ENCODE peak calls at places on chromosomes 16 and 17, in seven cellular contexts. T is astrocyte of the cerebellum, X is NCI-H2029, S is sciatic nerve, E is AG04450, W is fibroblast of the aortic adventitia, P is upper lobe of right lung. L is an unnamed sample.

GRCh38 chr17:63997341-63998048 is 656 bp upstream of the PRR29 start:
- DNase-seq in T (no peak), X (no peak), S (peak), E (no peak), W (no peak), P (peak), L (no peak)

GRCh38 chr17:63675231-63675606 is 24.7 kb downstream of the LIMD2 start:
- DNase-seq in T (no peak), X (no peak), S (no peak), E (no peak), W (peak), P (no peak), L (peak)

GRCh38 chr16:26665166-26665939 is 401.4 kb upstream of the C16orf82 start:
- DNase-seq in T (no peak), X (peak), S (no peak), E (no peak), W (no peak), P (no peak), L (no peak)

GRCh38 chr16:80158766-80159165 is 382.0 kb upstream of the DYNLRB2 start:
- DNase-seq in T (no peak), X (no peak), S (no peak), E (peak), W (peak), P (no peak), L (peak)

GRCh38 chr17:3966720-3967363 is 2.6 kb upstream of the ATP2A3 start:
- DNase-seq in T (no peak), X (no peak), S (no peak), E (no peak), W (no peak), P (no peak), L (no peak)

GRCh38 chr16:1441391-1441829 is 2.9 kb downstream of the CCDC154 start:
- DNase-seq in T (no peak), X (no peak), S (no peak), E (no peak), W (no peak), P (no peak), L (no peak)

GRCh38 chr17:79072544-79072943 is 2.1 kb upstream of the ENGASE start:
- DNase-seq in T (no peak), X (no peak), S (no peak), E (no peak), W (no peak), P (peak), L (no peak)

GRCh38 chr17:68682913-68683312 is 81.7 kb upstream of the FAM20A start:
- DNase-seq in T (no peak), X (no peak), S (no peak), E (no peak), W (no peak), P (no peak), L (no peak)

GRCh38 chr17:80545499-80545826 is 825 bp downstream of the RPTOR start:
- DNase-seq in T (no peak), X (no peak), S (no peak), E (no peak), W (no peak), P (no peak), L (no peak)

GRCh38 chr17:64008346-64008745 is 10.2 kb downstream of the PRR29 start:
- DNase-seq in T (no peak), X (no peak), S (no peak), E (no peak), W (no peak), P (no peak), L (no peak)

GRCh38 chr17:17587614-17588336 is 3.7 kb downstream of the PEMT start:
- DNase-seq in T (no peak), X (no peak), S (no peak), E (no peak), W (no peak), P (no peak), L (no peak)

GRCh38 chr17:22669721-22670120 is 977.4 kb downstream of the KCNJ18 start:
- DNase-seq in T (no peak), X (no peak), S (no peak), E (no peak), W (no peak), P (no peak), L (no peak)

GRCh38 chr16:20166531-20167235 is 93.0 kb upstream of the GPR139 start:
- DNase-seq in T (no peak), X (no peak), S (no peak), E (no peak), W (no peak), P (no peak), L (no peak)

GRCh38 chr16:2773188-2773968 is 3.7 kb downstream of the ELOB start:
- DNase-seq in T (no peak), X (no peak), S (no peak), E (no peak), W (no peak), P (peak), L (no peak)

GRCh38 chr17:1039511-1040215 is 42.7 kb downstream of the TIMM22 start:
- DNase-seq in T (no peak), X (no peak), S (peak), E (no peak), W (no peak), P (peak), L (peak)

GRCh38 chr17:53353919-53354351 is 468.8 kb upstream of the KIF2B start:
- DNase-seq in T (peak), X (peak), S (no peak), E (no peak), W (no peak), P (no peak), L (peak)

L was measured in dermis microvascular lymphatic vessel endothelial cell.